ENCODE peak calls at places on chromosomes 6 and 20, in four cellular contexts. T, Y, Z and L are unnamed samples.
A peak's percentile ranks its signal among the peaks of the same experiment; 100 is the strongest.

GRCh38 chr6:43219814-43220213 is 9.5 kb downstream of the DNPH1 start:
- DNase-seq in T (no peak), Y (no peak), Z (no peak), L (no peak)

GRCh38 chr20:47576516-47577033 is 74.9 kb downstream of the NCOA3 start:
- DNase-seq in T (peak; percentile 55), Y (no peak), Z (peak; percentile 71), L (peak; percentile 86)

GRCh38 chr6:165973473-165973872 is 194.2 kb downstream of the TBXT start:
- DNase-seq in T (no peak), Y (no peak), Z (no peak), L (no peak)

GRCh38 chr20:57791946-57792328 is 82.1 kb upstream of the PMEPA1 start:
- DNase-seq in T (no peak), Y (no peak), Z (no peak), L (no peak)

GRCh38 chr6:44234101-44235090 is 11.0 kb downstream of the SLC29A1 start:
- DNase-seq in T (peak; percentile 65), Y (no peak), Z (no peak), L (peak; percentile 75)

GRCh38 chr6:15434263-15434662 is 188.4 kb downstream of the JARID2 start:
- DNase-seq in T (no peak), Y (no peak), Z (peak; percentile 26), L (peak; percentile 38)

GRCh38 chr6:47116086-47116485 is 74.0 kb upstream of the ADGRF1 start:
- DNase-seq in T (no peak), Y (no peak), Z (no peak), L (no peak)

GRCh38 chr6:1797801-1798200 is 188.1 kb downstream of the FOXC1 start:
- DNase-seq in T (no peak), Y (no peak), Z (peak; percentile 8), L (peak; percentile 8)

GRCh38 chr6:33716379-33716778 is 4.9 kb upstream of the UQCC2 start:
- DNase-seq in T (peak; percentile 61), Y (no peak), Z (no peak), L (no peak)

GRCh38 chr6:154071711-154072110 is 32.7 kb downstream of the OPRM1 start:
- DNase-seq in T (no peak), Y (no peak), Z (no peak), L (peak; percentile 15)

GRCh38 chr6:37516920-37517405 is 17.3 kb upstream of the CCDC167 start:
- DNase-seq in T (no peak), Y (no peak), Z (no peak), L (no peak)

GRCh38 chr6:107108201-107108890 is 7.0 kb downstream of the BEND3 start:
- DNase-seq in T (no peak), Y (no peak), Z (no peak), L (no peak)

GRCh38 chr20:723756-724155 is 44.5 kb downstream of the SLC52A3 start:
- DNase-seq in T (no peak), Y (no peak), Z (no peak), L (no peak)

GRCh38 chr20:43949741-43950618 is 35.3 kb downstream of the TOX2 start:
- DNase-seq in T (peak; percentile 52), Y (peak; percentile 69), Z (peak; percentile 98), L (peak; percentile 78)

GRCh38 chr6:73637404-73637803 is 16.4 kb downstream of the SLC17A5 start:
- DNase-seq in T (no peak), Y (no peak), Z (no peak), L (no peak)

GRCh38 chr6:167827588-167828324 is 1.0 kb downstream of the AFDN start:
- DNase-seq in T (peak; percentile 61), Y (peak; percentile 23), Z (peak; percentile 48), L (peak; percentile 62)

DNA sequence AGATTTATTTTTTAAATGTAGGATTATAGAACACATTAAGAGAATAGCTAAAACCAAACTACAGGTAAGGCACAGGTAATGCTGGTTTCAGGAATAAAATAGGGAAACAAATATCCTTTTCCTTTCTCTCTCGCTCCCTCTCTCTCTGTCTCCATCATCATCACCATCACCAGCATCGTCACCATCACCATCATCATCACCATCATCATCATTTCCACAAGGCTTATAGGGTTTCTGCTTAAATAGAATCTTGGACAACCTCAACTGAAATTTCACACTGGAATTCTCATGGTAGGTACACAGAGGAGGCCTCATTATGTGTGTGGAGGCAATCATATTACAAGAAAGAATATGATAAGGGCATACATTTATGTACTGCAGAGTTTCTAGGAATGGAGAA is 823.6 kb downstream of the MAFB start:
- DNase-seq in T (no peak), Y (no peak), Z (no peak), L (no peak)
- H3K9me3 ChIP-seq in T (no peaks in the 10 kb centered on the region), Y (no peaks in the 10 kb centered on the region), Z (no peaks in the 10 kb centered on the region), L (no peaks in the 10 kb centered on the region)

GRCh38 chr6:27295301-27296079 is 16.6 kb downstream of the POM121L2 start:
- DNase-seq in T (no peak), Y (no peak), Z (no peak), L (peak; percentile 73)
- H3K9me3 ChIP-seq in T (peaks cover 35% of the 10 kb centered on the region), Y (peaks cover 10% of the 10 kb centered on the region), Z (no peaks in the 10 kb centered on the region), L (no peaks in the 10 kb centered on the region)

GRCh38 chr6:169685860-169686259 is 16.0 kb downstream of the WDR27 start:
- DNase-seq in T (no peak), Y (no peak), Z (no peak), L (no peak)
- H3K9me3 ChIP-seq in T (peaks cover 27% of the 10 kb centered on the region), Y (no peaks in the 10 kb centered on the region), Z (no peaks in the 10 kb centered on the region), L (peaks cover 34% of the 10 kb centered on the region)

DNA sequence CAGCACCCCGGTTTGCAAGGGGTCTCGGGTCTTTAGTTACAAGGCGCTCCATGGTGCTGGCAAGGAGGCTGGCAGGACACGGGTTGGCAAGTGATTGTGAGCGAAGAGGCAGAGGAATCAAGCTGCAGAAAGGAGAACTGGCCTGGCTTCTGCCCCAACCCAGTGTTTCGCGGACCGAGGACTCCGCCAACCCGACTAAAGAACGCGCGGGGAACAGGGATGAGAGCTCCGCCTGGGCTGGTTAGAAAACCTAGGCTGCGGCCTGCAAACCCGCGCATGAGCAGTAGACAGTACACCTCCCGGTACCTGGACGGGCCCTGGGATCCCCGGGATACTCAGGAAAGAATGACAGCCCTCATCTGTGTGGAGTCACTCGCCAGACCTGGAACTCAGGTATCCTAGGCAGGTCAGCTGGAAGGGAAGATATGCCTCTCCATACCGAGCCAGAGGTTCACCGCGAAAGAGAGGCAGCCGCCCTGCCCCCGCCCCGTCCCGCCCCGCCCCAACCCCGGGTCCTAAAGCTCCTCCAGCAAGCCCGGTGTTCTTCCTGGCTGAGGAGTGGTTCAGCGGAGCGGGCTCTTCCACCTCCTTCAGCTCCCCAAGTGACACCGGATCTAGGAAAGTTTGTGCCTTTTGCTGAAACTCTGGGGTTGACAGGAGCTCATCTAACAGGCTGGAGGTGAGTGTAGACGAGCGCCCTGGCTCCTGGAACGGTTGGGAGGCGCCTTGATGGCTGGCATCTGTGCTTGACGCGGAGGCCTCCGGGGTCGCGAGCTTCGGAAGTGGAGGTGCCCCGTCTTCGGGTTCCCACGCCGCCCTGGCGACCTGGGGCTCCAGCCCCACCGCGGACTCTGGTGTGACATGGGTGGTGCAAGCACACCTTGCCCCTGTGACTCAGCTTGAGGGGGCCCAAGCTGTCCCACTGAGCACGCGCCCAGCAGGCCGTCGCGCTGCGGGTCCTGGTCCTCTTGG is 1847.3 kb upstream of the DEFB115 start:
- DNase-seq in T (no peak), Y (no peak), Z (no peak), L (no peak)
- H3K9me3 ChIP-seq in T (peaks cover 7% of the 10 kb centered on the region), Y (no peaks in the 10 kb centered on the region), Z (no peaks in the 10 kb centered on the region), L (peaks cover 2% of the 10 kb centered on the region)

DNA sequence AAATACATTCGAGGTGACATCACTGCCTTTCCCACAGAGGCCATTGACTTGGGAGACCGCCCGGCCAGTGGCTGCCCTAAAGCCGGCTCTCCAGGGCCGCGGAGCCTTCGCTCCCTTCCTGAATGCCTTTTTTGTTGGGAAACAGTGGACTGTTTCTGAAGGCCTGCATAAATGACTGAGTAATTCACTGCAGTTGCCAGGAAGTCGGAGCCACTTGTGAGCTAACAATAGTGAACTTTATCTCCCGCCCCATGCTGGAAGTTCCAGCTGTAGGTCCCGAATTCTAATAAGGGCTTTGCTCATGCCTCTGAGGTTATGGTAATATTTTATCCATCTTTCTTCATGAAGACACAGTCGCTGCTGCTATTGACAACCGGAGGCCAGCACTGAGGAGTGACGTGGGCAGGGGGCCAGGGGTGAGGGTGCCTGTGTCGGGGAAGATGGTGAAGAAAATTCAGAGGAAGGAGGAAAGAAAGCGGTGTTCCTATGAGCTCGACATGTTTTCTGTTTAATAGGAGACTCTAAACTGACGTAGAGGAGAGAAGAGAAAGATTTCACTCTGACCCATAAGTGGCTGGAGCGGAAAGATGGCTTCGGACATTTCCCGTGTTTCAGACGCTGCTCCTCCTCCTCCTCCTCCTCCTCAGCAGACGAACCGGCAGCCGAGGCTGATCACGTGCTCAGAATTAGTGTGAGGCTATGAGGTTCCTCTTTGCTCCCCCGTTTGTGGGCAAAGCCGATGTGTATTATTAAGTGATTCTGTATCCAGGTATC is 671.2 kb downstream of the QKI start:
- DNase-seq in T (no peak), Y (no peak), Z (no peak), L (peak; percentile 14)
- H3K9me3 ChIP-seq in T (no peaks in the 10 kb centered on the region), Y (no peaks in the 10 kb centered on the region), Z (no peaks in the 10 kb centered on the region), L (no peaks in the 10 kb centered on the region)